ENCODE peak calls at places on chromosomes 3 and 15, in seven cellular contexts. H is H9, O is IMR-90, U is H1, W is mesendoderm, F is mesenchymal stem cell, X is trophoblast cell. Z is an unnamed sample. For H3K4me1, the result is how much of the 10 kb centered on the place peaks cover.

GRCh38 chr15:78282324-78282723 is 17.1 kb downstream of the SKIC8 start:
- DNase-seq in H (no peak), O (peak), U (no peak), W (no peak), F (no peak), X (no peak), Z (no peak)

GRCh38 chr15:42210703-42211102 is 2.6 kb upstream of the VPS39 start:
- DNase-seq in H (no peak), O (no peak), U (no peak), W (no peak), F (no peak), X (no peak), Z (no peak)

GRCh38 chr15:41568350-41569017 is 9.5 kb downstream of the TYRO3 start:
- DNase-seq in H (peak), O (peak), U (peak), W (peak), F (peak), X (no peak), Z (peak)

GRCh38 chr3:5198986-5199731 is 11.7 kb downstream of the EDEM1 start:
- DNase-seq in H (no peak), O (no peak), U (no peak), W (no peak), F (no peak), X (peak), Z (no peak)

GRCh38 chr15:33330931-33331330 is 20.2 kb downstream of the RYR3 start:
- DNase-seq in H (no peak), O (no peak), U (no peak), W (no peak), F (no peak), X (no peak), Z (no peak)

GRCh38 chr3:132598181-132598580 is 1.1 kb downstream of the ACKR4 start:
- DNase-seq in H (no peak), O (no peak), U (no peak), W (no peak), F (no peak), X (no peak), Z (no peak)

GRCh38 chr3:46096336-46096735 is 69.1 kb upstream of the XCR1 start:
- DNase-seq in H (no peak), O (no peak), U (no peak), W (no peak), F (no peak), X (no peak), Z (no peak)

GRCh38 chr3:56894912-56895431 is 93.2 kb upstream of the ARHGEF3 start:
- DNase-seq in H (no peak), O (peak), U (no peak), W (no peak), F (peak), X (no peak), Z (no peak)

GRCh38 chr3:45907769-45908705 is 21.7 kb downstream of the CCR9 start:
- DNase-seq in H (no peak), O (peak), U (no peak), W (peak), F (peak), X (no peak), Z (no peak)

GRCh38 chr15:43105778-43106485 is at the start of gene UBR1:
- DNase-seq in H (peak), O (peak), U (peak), W (peak), F (peak), X (peak), Z (peak)

GRCh38 chr3:23923786-23924185 is 6.9 kb downstream of the RPL15 start:
- DNase-seq in H (no peak), O (peak), U (no peak), W (no peak), F (no peak), X (no peak), Z (no peak)

GRCh38 chr3:99789322-99789721 is 28.3 kb upstream of the CMSS1 start:
- DNase-seq in H (no peak), O (peak), U (no peak), W (peak), F (peak), X (peak), Z (peak)

GRCh38 chr3:97821413-97821809 is 400 bp upstream of the CRYBG3 start:
- DNase-seq in H (peak), O (no peak), U (peak), W (no peak), F (peak), X (no peak), Z (no peak)

GRCh38 chr15:33443699-33444098 is 132.9 kb downstream of the RYR3 start:
- DNase-seq in H (no peak), O (no peak), U (no peak), W (no peak), F (no peak), X (no peak), Z (no peak)

GRCh38 chr3:44988073-44988472 is 12.0 kb downstream of the EXOSC7 start:
- DNase-seq in H (no peak), O (no peak), U (no peak), W (no peak), F (no peak), X (no peak), Z (no peak)

GRCh38 chr3:43296565-43296964 is 10.2 kb downstream of the SNRK start:
- DNase-seq in H (no peak), O (peak), U (no peak), W (no peak), F (no peak), X (no peak), Z (no peak)

GRCh38 chr3:33360136-33360825 is 79.9 kb downstream of the UBP1 start:
- DNase-seq in H (no peak), O (peak), U (no peak), W (no peak), F (peak), X (no peak), Z (no peak)

GRCh38 chr3:170033489-170033888 is 4.3 kb upstream of the GPR160 start:
- DNase-seq in H (no peak), O (no peak), U (no peak), W (peak), F (no peak), X (no peak), Z (no peak)

GRCh38 chr3:44105571-44105970 is 136.1 kb upstream of the TOPAZ1 start:
- DNase-seq in H (no peak), O (no peak), U (no peak), W (no peak), F (no peak), X (no peak), Z (no peak)

GRCh38 chr15:66917904-66918448 is 147.4 kb upstream of the SMAD3 start:
- DNase-seq in H (no peak), O (no peak), U (no peak), W (no peak), F (no peak), X (no peak), Z (no peak)

GRCh38 chr3:72278349-72279067 is 493.6 kb upstream of the PROK2 start:
- DNase-seq in H (no peak), O (no peak), U (no peak), W (no peak), F (no peak), X (no peak), Z (no peak)

GRCh38 chr15:95132774-95133173 is 901.4 kb downstream of the MCTP2 start:
- DNase-seq in H (no peak), O (peak), U (no peak), W (peak), F (peak), X (peak), Z (no peak)

GRCh38 chr3:10930641-10931040 is 61.9 kb upstream of the SLC6A1 start:
- DNase-seq in H (peak), O (no peak), U (peak), W (no peak), F (no peak), X (no peak), Z (no peak)

GRCh38 chr3:99659965-99660364 is 21.6 kb downstream of the COL8A1 start:
- DNase-seq in H (no peak), O (no peak), U (no peak), W (no peak), F (peak), X (no peak), Z (no peak)

GRCh38 chr15:50315814-50316630 is 39.0 kb downstream of the GABPB1 start:
- DNase-seq in H (no peak), O (peak), U (no peak), W (peak), F (peak), X (no peak), Z (peak)

GRCh38 chr3:61371123-61371522 is 119.9 kb upstream of the FHIT start:
- DNase-seq in H (no peak), O (no peak), U (peak), W (peak), F (peak), X (no peak), Z (peak)

GRCh38 chr3:153029350-153029749 is 132.7 kb upstream of the RAP2B start:
- DNase-seq in H (no peak), O (peak), U (no peak), W (no peak), F (no peak), X (peak), Z (no peak)

GRCh38 chr15:83570756-83571155 is 83.2 kb upstream of the ADAMTSL3 start:
- DNase-seq in H (no peak), O (no peak), U (no peak), W (peak), F (no peak), X (no peak), Z (no peak)

GRCh38 chr15:83569341-83569740 is 84.6 kb upstream of the ADAMTSL3 start:
- DNase-seq in H (no peak), O (no peak), U (no peak), W (no peak), F (no peak), X (no peak), Z (no peak)

GRCh38 chr15:83571820-83572707 is 81.9 kb upstream of the ADAMTSL3 start:
- DNase-seq in H (no peak), O (peak), U (peak), W (peak), F (peak), X (no peak), Z (peak)

GRCh38 chr15:83578706-83579105 is 75.2 kb upstream of the ADAMTSL3 start:
- DNase-seq in H (no peak), O (no peak), U (no peak), W (no peak), F (no peak), X (peak), Z (no peak)

DNA sequence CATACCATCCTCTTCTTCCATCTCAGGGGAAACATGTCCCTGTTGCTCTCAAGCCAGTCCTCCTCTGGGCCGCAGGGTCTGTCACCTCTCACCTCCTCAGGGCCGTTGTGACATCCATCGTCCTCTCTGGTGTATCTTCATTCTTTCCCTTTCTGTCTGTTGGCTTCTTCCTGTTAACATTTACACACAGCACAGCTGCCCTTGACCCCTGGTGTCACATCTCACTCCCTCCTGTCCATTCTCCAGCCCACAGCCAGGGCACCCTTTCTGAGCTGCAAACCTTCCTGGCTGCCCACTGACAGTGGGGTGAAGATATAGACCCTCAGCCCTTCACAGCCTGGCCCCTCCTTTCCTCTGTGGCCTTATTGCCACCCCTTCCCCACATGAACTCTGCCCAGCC is 79.6 kb upstream of the ADAMTSL3 start:
- DNase-seq in H (no peak), O (no peak), U (no peak), W (no peak), F (no peak), X (no peak), Z (no peak)
- H3K4me1 ChIP-seq in H (under half), O (under half), U (under half), W (under half), F (under half), X (under half), Z (under half)

DNA sequence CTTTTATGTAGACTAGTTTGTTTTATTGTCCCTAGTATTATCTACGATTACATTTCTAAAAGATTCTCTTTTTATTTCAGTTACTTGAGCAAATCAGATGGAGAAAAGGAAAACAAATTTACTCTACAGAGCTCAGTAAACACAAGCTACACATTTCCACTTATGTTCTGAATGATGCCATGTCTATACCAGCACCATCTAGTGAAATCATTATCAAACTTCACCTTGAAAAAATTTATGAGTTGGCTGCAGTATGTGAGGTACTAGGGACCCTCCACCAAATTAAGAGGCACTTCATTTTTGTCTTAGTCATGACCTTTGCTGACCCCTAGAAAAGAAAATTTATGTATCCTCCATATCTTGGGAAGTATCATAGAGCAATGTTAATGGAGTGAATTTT is 827.4 kb downstream of the SI start:
- DNase-seq in H (no peak), O (no peak), U (no peak), W (no peak), F (no peak), X (no peak), Z (no peak)
- H2BK120ac ChIP-seq in H (no peak), O (no peak), U (no peak), W (no peak), F (no peak), X (no peak), Z (no peak)

GRCh38 chr3:38130219-38130618 is 6.7 kb downstream of the ACAA1 start:
- DNase-seq in H (no peak), O (no peak), U (no peak), W (no peak), F (no peak), X (no peak), Z (no peak)

GRCh38 chr3:38127611-38128302 is 9.2 kb downstream of the ACAA1 start:
- DNase-seq in H (no peak), O (no peak), U (no peak), W (no peak), F (no peak), X (no peak), Z (no peak)

GRCh38 chr3:38128303-38128655 is 8.6 kb downstream of the ACAA1 start:
- DNase-seq in H (no peak), O (no peak), U (no peak), W (no peak), F (no peak), X (no peak), Z (no peak)

GRCh38 chr3:38130631-38131065 is 6.3 kb downstream of the ACAA1 start:
- DNase-seq in H (no peak), O (no peak), U (no peak), W (no peak), F (no peak), X (no peak), Z (no peak)

GRCh38 chr3:38129058-38129457 is 7.9 kb downstream of the ACAA1 start:
- DNase-seq in H (no peak), O (no peak), U (no peak), W (no peak), F (no peak), X (no peak), Z (no peak)
- H3K4me1 ChIP-seq in H (under half), O (under half), U (under half), W (under half), F (under half), X (under half), Z (under half)

GRCh38 chr3:114635878-114636277 is 342.1 kb downstream of the TIGIT start:
- DNase-seq in H (no peak), O (no peak), U (no peak), W (no peak), F (no peak), X (no peak), Z (no peak)
- H2BK120ac ChIP-seq in H (no peak), O (no peak), U (no peak), W (no peak), F (no peak), X (no peak), Z (no peak)

GRCh38 chr3:66454464-66454859 is 46.4 kb downstream of the LRIG1 start:
- DNase-seq in H (no peak), O (no peak), U (no peak), W (no peak), F (no peak), X (no peak), Z (no peak)
- H3K4me1 ChIP-seq in H (under half), O (under half), U (under half), W (under half), F (under half), X (under half), Z (under half)